ENCODE peak calls at places on chromosomes 5 and 9, in ten cellular contexts. I is body of pancreas; U is prostate gland; Z is psoas muscle; V is CD8-positive, alpha-beta T cell; C is GM12878; F is SJSA1; Q is CD4-positive, alpha-beta T cell; X is kidney; T is mammary epithelial cell. Y is an unnamed sample.

GRCh38 chr9:36802171-36802920 is 229.7 kb downstream of the MELK start:
- DNase-seq in I (no peak), U (no peak), Z (no peak), V (no peak), C (no peak), F (peak; percentile 51), Q (no peak), X (no peak), T (no peak), Y (no peak)

GRCh38 chr9:91944711-91945110 is 5.3 kb downstream of the ROR2 start:
- DNase-seq in I (no peak), U (no peak), Z (no peak), V (no peak), C (no peak), F (peak; percentile 11), Q (no peak), X (no peak), T (no peak), Y (no peak)

GRCh38 chr5:92969781-92970237 is 611.2 kb downstream of the NR2F1-AS1 start:
- DNase-seq in I (no peak), U (no peak), Z (no peak), V (no peak), C (no peak), F (no peak), Q (no peak), X (no peak), T (peak; percentile 9), Y (no peak)

GRCh38 chr9:6811436-6811835 is 53.7 kb downstream of the KDM4C start:
- DNase-seq in I (no peak), U (no peak), Z (no peak), V (no peak), C (no peak), F (no peak), Q (no peak), X (no peak), T (no peak), Y (no peak)

GRCh38 chr9:77725051-77725702 is 77.1 kb upstream of the GNA14 start:
- DNase-seq in I (no peak), U (no peak), Z (no peak), V (no peak), C (no peak), F (no peak), Q (no peak), X (no peak), T (no peak), Y (no peak)

GRCh38 chr9:113616716-113617496 is 153.4 kb downstream of the RGS3 start:
- DNase-seq in I (no peak), U (no peak), Z (no peak), V (no peak), C (no peak), F (no peak), Q (no peak), X (peak; percentile 61), T (no peak), Y (no peak)

GRCh38 chr5:158154226-158155005 is 295.5 kb upstream of the CLINT1 start:
- DNase-seq in I (peak; percentile 27), U (no peak), Z (peak; percentile 34), V (no peak), C (no peak), F (no peak), Q (no peak), X (no peak), T (peak; percentile 72), Y (peak; percentile 30)

GRCh38 chr9:133733421-133734250 is 4.5 kb downstream of the SARDH start:
- DNase-seq in I (no peak), U (no peak), Z (no peak), V (no peak), C (no peak), F (peak; percentile 34), Q (no peak), X (peak; percentile 71), T (no peak), Y (no peak)

GRCh38 chr5:101543780-101544179 is 640.7 kb upstream of the ST8SIA4 start:
- DNase-seq in I (no peak), U (no peak), Z (no peak), V (no peak), C (no peak), F (no peak), Q (no peak), X (no peak), T (no peak), Y (no peak)

GRCh38 chr5:64180661-64181343 is 15.2 kb downstream of the RNF180 start:
- DNase-seq in I (no peak), U (no peak), Z (no peak), V (no peak), C (no peak), F (no peak), Q (no peak), X (no peak), T (peak; percentile 2), Y (no peak)

GRCh38 chr5:33890633-33891032 is 1.2 kb downstream of the ADAMTS12 start:
- DNase-seq in I (no peak), U (no peak), Z (no peak), V (no peak), C (no peak), F (no peak), Q (no peak), X (no peak), T (peak; percentile 36), Y (no peak)

GRCh38 chr9:104868687-104869404 is 59.1 kb downstream of the ABCA1 start:
- DNase-seq in I (peak; percentile 24), U (peak; percentile 25), Z (peak; percentile 72), V (no peak), C (no peak), F (peak; percentile 47), Q (no peak), X (peak; percentile 86), T (peak; percentile 48), Y (peak; percentile 67)

GRCh38 chr9:14661421-14662059 is 31.7 kb downstream of the ZDHHC21 start:
- DNase-seq in I (no peak), U (no peak), Z (no peak), V (no peak), C (no peak), F (no peak), Q (no peak), X (no peak), T (peak; percentile 12), Y (no peak)

GRCh38 chr5:130135506-130135905 is 231.2 kb downstream of the CHSY3 start:
- DNase-seq in I (no peak), U (no peak), Z (no peak), V (no peak), C (no peak), F (no peak), Q (no peak), X (no peak), T (peak; percentile 85), Y (no peak)

GRCh38 chr9:100674419-100675122 is 96.7 kb downstream of the CAVIN4 start:
- DNase-seq in I (no peak), U (no peak), Z (peak; percentile 14), V (no peak), C (no peak), F (no peak), Q (no peak), X (no peak), T (no peak), Y (no peak)

GRCh38 chr9:1331546-1331945 is 281.4 kb downstream of the DMRT2 start:
- DNase-seq in I (no peak), U (no peak), Z (no peak), V (no peak), C (no peak), F (no peak), Q (no peak), X (no peak), T (no peak), Y (no peak)

GRCh38 chr9:1337169-1337568 is 287.0 kb downstream of the DMRT2 start:
- DNase-seq in I (no peak), U (no peak), Z (no peak), V (no peak), C (no peak), F (no peak), Q (no peak), X (no peak), T (peak; percentile 18), Y (no peak)

GRCh38 chr9:1332161-1332560 is 282.0 kb downstream of the DMRT2 start:
- DNase-seq in I (no peak), U (no peak), Z (no peak), V (no peak), C (no peak), F (no peak), Q (no peak), X (no peak), T (no peak), Y (no peak)

DNA sequence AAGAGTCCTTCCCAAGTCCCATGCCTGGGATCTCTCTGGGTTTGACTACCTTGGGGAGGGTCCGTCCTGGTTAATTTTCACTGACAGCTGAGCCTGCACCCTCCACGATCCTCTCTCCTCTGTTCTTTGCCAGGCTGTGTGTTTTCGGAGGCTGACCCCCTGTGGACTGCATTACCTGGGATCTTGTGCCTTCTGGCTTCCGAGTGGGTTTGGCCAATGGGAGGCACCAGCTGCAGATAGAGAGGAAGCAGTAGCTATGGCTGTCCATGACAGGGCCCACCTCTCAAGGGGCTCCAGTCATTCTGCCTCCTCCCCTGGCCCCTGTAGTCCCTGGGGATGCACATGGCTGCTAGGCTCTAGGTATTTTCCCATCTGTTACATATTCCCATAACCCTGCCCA is 285.0 kb downstream of the DMRT2 start:
- DNase-seq in I (no peak), U (no peak), Z (no peak), V (no peak), C (no peak), F (no peak), Q (no peak), X (no peak), T (no peak), Y (no peak)
- H3K9me3 ChIP-seq in I (no peaks in the 10 kb centered on the region), U (no peaks in the 10 kb centered on the region), Z (no peaks in the 10 kb centered on the region), V (no peaks in the 10 kb centered on the region), C (no peaks in the 10 kb centered on the region), F (no peaks in the 10 kb centered on the region), Q (no peaks in the 10 kb centered on the region), X (no peaks in the 10 kb centered on the region), T (peaks cover 15% of the 10 kb centered on the region), Y (peaks cover 4% of the 10 kb centered on the region)

GRCh38 chr9:130458804-130459067 is 14.0 kb downstream of the ASS1 start:
- DNase-seq in I (no peak), U (no peak), Z (no peak), V (no peak), C (no peak), F (no peak), Q (no peak), X (no peak), T (no peak), Y (no peak)
- H3K9me3 ChIP-seq in I (no peaks in the 10 kb centered on the region), U (no peaks in the 10 kb centered on the region), Z (no peaks in the 10 kb centered on the region), V (no peaks in the 10 kb centered on the region), C (no peaks in the 10 kb centered on the region), F (no peaks in the 10 kb centered on the region), Q (no peaks in the 10 kb centered on the region), X (no peaks in the 10 kb centered on the region), T (no peaks in the 10 kb centered on the region), Y (no peaks in the 10 kb centered on the region)

GRCh38 chr5:14977058-14977640 is 105.6 kb upstream of the ANKH start:
- DNase-seq in I (no peak), U (peak; percentile 74), Z (no peak), V (no peak), C (no peak), F (no peak), Q (no peak), X (no peak), T (peak; percentile 65), Y (no peak)
- H3K9me3 ChIP-seq in I (no peaks in the 10 kb centered on the region), U (no peaks in the 10 kb centered on the region), Z (no peaks in the 10 kb centered on the region), V (no peaks in the 10 kb centered on the region), C (no peaks in the 10 kb centered on the region), F (peaks cover 2% of the 10 kb centered on the region), Q (no peaks in the 10 kb centered on the region), X (no peaks in the 10 kb centered on the region), T (no peaks in the 10 kb centered on the region), Y (no peaks in the 10 kb centered on the region)

DNA sequence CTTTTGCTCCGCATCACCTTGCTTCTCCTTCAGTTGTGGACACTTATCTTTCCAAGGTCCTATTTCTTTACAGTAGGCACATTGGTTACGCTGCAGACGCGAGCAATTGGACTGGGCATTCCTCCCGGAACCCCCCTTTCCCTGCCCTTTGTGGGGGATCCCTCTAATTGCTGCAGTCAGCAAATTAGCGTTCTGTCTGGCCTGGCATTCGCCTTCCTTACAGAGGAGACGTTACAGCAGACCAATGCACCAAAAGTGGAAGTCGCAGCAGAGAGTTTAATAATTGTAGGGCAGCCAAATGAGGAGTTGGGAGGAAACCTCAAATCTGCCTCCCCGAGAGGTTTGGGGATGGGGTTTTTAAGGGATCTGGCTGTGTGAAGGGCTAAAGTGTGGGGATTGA is 5.3 kb upstream of the ZNF354C start:
- DNase-seq in I (no peak), U (no peak), Z (no peak), V (no peak), C (no peak), F (no peak), Q (no peak), X (no peak), T (no peak), Y (no peak)
- H3K9me3 ChIP-seq in I (no peaks in the 10 kb centered on the region), U (no peaks in the 10 kb centered on the region), Z (peaks cover 16% of the 10 kb centered on the region), V (no peaks in the 10 kb centered on the region), C (no peaks in the 10 kb centered on the region), F (peaks cover 29% of the 10 kb centered on the region), Q (no peaks in the 10 kb centered on the region), X (peaks cover 9% of the 10 kb centered on the region), T (peaks cover 2% of the 10 kb centered on the region), Y (no peaks in the 10 kb centered on the region)

Y was measured in heart left ventricle.